ENCODE peak calls at places on chromosome 4, in four cellular contexts. E, P, G and C are unnamed samples.

GRCh38 chr4:3478446-3479357 is 15.6 kb downstream of the DOK7 start:
- DNase-seq in G (no peak), E (no peak), P (no peak), C (no peak)

GRCh38 chr4:48262484-48262883 is 7.2 kb downstream of the TEC start:
- DNase-seq in P (no peak), E (no peak), G (no peak), C (no peak)

GRCh38 chr4:67030636-67031035 is 514.7 kb downstream of the CENPC start:
- DNase-seq in G (no peak), P (no peak), E (no peak), C (no peak)

GRCh38 chr4:113064244-113064643 is 14.8 kb downstream of the ANK2 start:
- DNase-seq in P (no peak), G (no peak), E (no peak), C (no peak)

GRCh38 chr4:104279744-104280143 is 214.9 kb downstream of the CXXC4 start:
- DNase-seq in G (no peak), E (no peak), P (no peak), C (no peak)

GRCh38 chr4:123453006-123453685 is 56.6 kb downstream of the SPRY1 start:
- DNase-seq in E (no peak), G (no peak), P (no peak), C (no peak)

GRCh38 chr4:76896731-76897521 is 1.0 kb downstream of the SOWAHB start:
- DNase-seq in G (no peak), P (peak), E (peak), C (no peak)

GRCh38 chr4:41177016-41177415 is 37.3 kb downstream of the APBB2 start:
- DNase-seq in G (peak), E (no peak), P (no peak), C (no peak)

GRCh38 chr4:170090667-170091052 is 904 bp upstream of the AADAT start:
- DNase-seq in G (no peak), E (no peak), P (no peak), C (no peak)

GRCh38 chr4:41448935-41449334 is 89.0 kb upstream of the LIMCH1 start:
- DNase-seq in E (no peak), P (no peak), G (no peak), C (no peak)

GRCh38 chr4:151021637-151022334 is 6.7 kb upstream of the LRBA start:
- DNase-seq in P (no peak), E (no peak), G (no peak), C (no peak)

GRCh38 chr4:878796-879729 is 53.1 kb downstream of the GAK start:
- DNase-seq in E (peak), G (no peak), P (peak), C (no peak)

GRCh38 chr4:152014280-152014679 is 253.5 kb upstream of the GATB start:
- DNase-seq in P (no peak), G (no peak), E (peak), C (no peak)

GRCh38 chr4:5816851-5817375 is 76.0 kb downstream of the CRMP1 start:
- DNase-seq in P (no peak), G (no peak), E (no peak), C (no peak)